ENCODE peak calls at places on chromosome 6, in eight cellular contexts. One of them, this sample, is unnamed.

GRCh38 chr6:157380779-157381561 is at the start of gene ZDHHC14:
- DNase-seq in ELR: peak; percentile 87
- DNase-seq in spleen: peak; percentile 99
- DNase-seq in colonic mucosa: peak; percentile 93
- DNase-seq in HEK293T: peak; percentile 81
- DNase-seq in progenitor cell of endocrine pancreas: peak; percentile 73
- DNase-seq in lower lobe of right lung: peak; percentile 94
- DNase-seq in T-helper 2 cell: peak; percentile 82
- DNase-seq in this sample: peak; percentile 86

GRCh38 chr6:118770835-118771234 is 119.4 kb upstream of the CEP85L start:
- DNase-seq in ELR: no peak
- DNase-seq in spleen: no peak
- DNase-seq in colonic mucosa: no peak
- DNase-seq in HEK293T: no peak
- DNase-seq in progenitor cell of endocrine pancreas: no peak
- DNase-seq in lower lobe of right lung: no peak
- DNase-seq in T-helper 2 cell: no peak
- DNase-seq in this sample: no peak

GRCh38 chr6:69624944-69625343 is 171.9 kb downstream of the LMBRD1 start:
- DNase-seq in ELR: no peak
- DNase-seq in spleen: no peak
- DNase-seq in colonic mucosa: no peak
- DNase-seq in HEK293T: no peak
- DNase-seq in progenitor cell of endocrine pancreas: no peak
- DNase-seq in lower lobe of right lung: no peak
- DNase-seq in T-helper 2 cell: no peak
- DNase-seq in this sample: no peak

GRCh38 chr6:170485159-170485558 is 67.9 kb downstream of the PSMB1 start:
- DNase-seq in ELR: no peak
- DNase-seq in spleen: no peak
- DNase-seq in colonic mucosa: no peak
- DNase-seq in HEK293T: no peak
- DNase-seq in progenitor cell of endocrine pancreas: no peak
- DNase-seq in lower lobe of right lung: no peak
- DNase-seq in T-helper 2 cell: no peak
- DNase-seq in this sample: peak; percentile 25

GRCh38 chr6:46276571-46277142 is 105.9 kb upstream of the ENPP5 start:
- DNase-seq in ELR: no peak
- DNase-seq in spleen: no peak
- DNase-seq in colonic mucosa: no peak
- DNase-seq in HEK293T: no peak
- DNase-seq in progenitor cell of endocrine pancreas: no peak
- DNase-seq in lower lobe of right lung: no peak
- DNase-seq in T-helper 2 cell: no peak
- DNase-seq in this sample: no peak

GRCh38 chr6:37625591-37626374 is 71.9 kb downstream of the MDGA1 start:
- DNase-seq in ELR: no peak
- DNase-seq in spleen: no peak
- DNase-seq in colonic mucosa: no peak
- DNase-seq in HEK293T: no peak
- DNase-seq in progenitor cell of endocrine pancreas: no peak
- DNase-seq in lower lobe of right lung: no peak
- DNase-seq in T-helper 2 cell: no peak
- DNase-seq in this sample: no peak

GRCh38 chr6:43771210-43771857 is 1.3 kb downstream of the VEGFA start:
- DNase-seq in ELR: peak; percentile 77
- DNase-seq in spleen: peak; percentile 89
- DNase-seq in colonic mucosa: peak; percentile 77
- DNase-seq in HEK293T: peak; percentile 59
- DNase-seq in progenitor cell of endocrine pancreas: peak; percentile 34
- DNase-seq in lower lobe of right lung: peak; percentile 82
- DNase-seq in T-helper 2 cell: peak; percentile 19
- DNase-seq in this sample: peak; percentile 53

GRCh38 chr6:7264041-7264440 is 49.0 kb downstream of the SSR1 start:
- DNase-seq in ELR: no peak
- DNase-seq in spleen: peak; percentile 62
- DNase-seq in colonic mucosa: no peak
- DNase-seq in HEK293T: no peak
- DNase-seq in progenitor cell of endocrine pancreas: no peak
- DNase-seq in lower lobe of right lung: no peak
- DNase-seq in T-helper 2 cell: no peak
- DNase-seq in this sample: no peak

GRCh38 chr6:152293404-152293803 is 343.8 kb downstream of the SYNE1 start:
- DNase-seq in ELR: no peak
- DNase-seq in spleen: no peak
- DNase-seq in colonic mucosa: no peak
- DNase-seq in HEK293T: no peak
- DNase-seq in progenitor cell of endocrine pancreas: no peak
- DNase-seq in lower lobe of right lung: no peak
- DNase-seq in T-helper 2 cell: no peak
- DNase-seq in this sample: no peak

GRCh38 chr6:54860132-54860531 is 13.6 kb downstream of the FAM83B start:
- DNase-seq in ELR: no peak
- DNase-seq in spleen: no peak
- DNase-seq in colonic mucosa: no peak
- DNase-seq in HEK293T: no peak
- DNase-seq in progenitor cell of endocrine pancreas: no peak
- DNase-seq in lower lobe of right lung: no peak
- DNase-seq in T-helper 2 cell: no peak
- DNase-seq in this sample: no peak

GRCh38 chr6:27604986-27605385 is 132.1 kb upstream of the ZNF184 start:
- DNase-seq in ELR: peak; percentile 62
- DNase-seq in spleen: no peak
- DNase-seq in colonic mucosa: no peak
- DNase-seq in HEK293T: peak; percentile 25
- DNase-seq in progenitor cell of endocrine pancreas: no peak
- DNase-seq in lower lobe of right lung: no peak
- DNase-seq in T-helper 2 cell: no peak
- DNase-seq in this sample: no peak

GRCh38 chr6:41370488-41371111 is 35.2 kb downstream of the NCR2 start:
- DNase-seq in ELR: peak; percentile 69
- DNase-seq in spleen: no peak
- DNase-seq in colonic mucosa: no peak
- DNase-seq in HEK293T: no peak
- DNase-seq in progenitor cell of endocrine pancreas: no peak
- DNase-seq in lower lobe of right lung: no peak
- DNase-seq in T-helper 2 cell: no peak
- DNase-seq in this sample: no peak

GRCh38 chr6:94651239-94651638 is 926.1 kb upstream of the MANEA start:
- DNase-seq in ELR: no peak
- DNase-seq in spleen: no peak
- DNase-seq in colonic mucosa: no peak
- DNase-seq in HEK293T: no peak
- DNase-seq in progenitor cell of endocrine pancreas: no peak
- DNase-seq in lower lobe of right lung: no peak
- DNase-seq in T-helper 2 cell: no peak
- DNase-seq in this sample: no peak

GRCh38 chr6:13763740-13764381 is 50.5 kb downstream of the MCUR1 start:
- DNase-seq in ELR: no peak
- DNase-seq in spleen: no peak
- DNase-seq in colonic mucosa: no peak
- DNase-seq in HEK293T: no peak
- DNase-seq in progenitor cell of endocrine pancreas: no peak
- DNase-seq in lower lobe of right lung: no peak
- DNase-seq in T-helper 2 cell: no peak
- DNase-seq in this sample: no peak

GRCh38 chr6:168341280-168341679 is 21.7 kb upstream of the DACT2 start:
- DNase-seq in ELR: no peak
- DNase-seq in spleen: no peak
- DNase-seq in colonic mucosa: no peak
- DNase-seq in HEK293T: no peak
- DNase-seq in progenitor cell of endocrine pancreas: no peak
- DNase-seq in lower lobe of right lung: no peak
- DNase-seq in T-helper 2 cell: no peak
- DNase-seq in this sample: no peak

GRCh38 chr6:41778895-41779294 is 805 bp downstream of the FRS3 start:
- DNase-seq in ELR: no peak
- DNase-seq in spleen: no peak
- DNase-seq in colonic mucosa: no peak
- DNase-seq in HEK293T: no peak
- DNase-seq in progenitor cell of endocrine pancreas: no peak
- DNase-seq in lower lobe of right lung: no peak
- DNase-seq in T-helper 2 cell: no peak
- DNase-seq in this sample: no peak

GRCh38 chr6:85641916-85642773 is 541 bp downstream of the SYNCRIP start:
- DNase-seq in ELR: peak; percentile 65
- DNase-seq in spleen: peak; percentile 95
- DNase-seq in colonic mucosa: peak; percentile 69
- DNase-seq in HEK293T: peak; percentile 22
- DNase-seq in progenitor cell of endocrine pancreas: peak; percentile 39
- DNase-seq in lower lobe of right lung: peak; percentile 88
- DNase-seq in T-helper 2 cell: peak; percentile 44
- DNase-seq in this sample: peak; percentile 73

GRCh38 chr6:13395272-13396237 is 67.2 kb upstream of the TBC1D7 start:
- DNase-seq in ELR: peak; percentile 58
- DNase-seq in spleen: no peak
- DNase-seq in colonic mucosa: peak; percentile 92
- DNase-seq in HEK293T: peak; percentile 51
- DNase-seq in progenitor cell of endocrine pancreas: no peak
- DNase-seq in lower lobe of right lung: peak; percentile 79
- DNase-seq in T-helper 2 cell: no peak
- DNase-seq in this sample: peak; percentile 73

GRCh38 chr6:134195164-134195906 is 122.6 kb downstream of the SGK1 start:
- DNase-seq in ELR: no peak
- DNase-seq in spleen: no peak
- DNase-seq in colonic mucosa: no peak
- DNase-seq in HEK293T: no peak
- DNase-seq in progenitor cell of endocrine pancreas: no peak
- DNase-seq in lower lobe of right lung: no peak
- DNase-seq in T-helper 2 cell: no peak
- DNase-seq in this sample: peak; percentile 61

GRCh38 chr6:161373905-161374451 is 100.1 kb upstream of the AGPAT4 start:
- DNase-seq in ELR: peak; percentile 77
- DNase-seq in spleen: peak; percentile 82
- DNase-seq in colonic mucosa: peak; percentile 76
- DNase-seq in HEK293T: peak; percentile 76
- DNase-seq in progenitor cell of endocrine pancreas: peak; percentile 65
- DNase-seq in lower lobe of right lung: peak; percentile 73
- DNase-seq in T-helper 2 cell: no peak
- DNase-seq in this sample: peak; percentile 71

GRCh38 chr6:39830444-39830843 is 38.3 kb downstream of the DAAM2 start:
- DNase-seq in ELR: no peak
- DNase-seq in spleen: no peak
- DNase-seq in colonic mucosa: no peak
- DNase-seq in HEK293T: no peak
- DNase-seq in progenitor cell of endocrine pancreas: no peak
- DNase-seq in lower lobe of right lung: no peak
- DNase-seq in T-helper 2 cell: no peak
- DNase-seq in this sample: no peak

GRCh38 chr6:42774201-42774600 is 7.7 kb upstream of the BICRAL start:
- DNase-seq in ELR: no peak
- DNase-seq in spleen: no peak
- DNase-seq in colonic mucosa: no peak
- DNase-seq in HEK293T: no peak
- DNase-seq in progenitor cell of endocrine pancreas: no peak
- DNase-seq in lower lobe of right lung: no peak
- DNase-seq in T-helper 2 cell: no peak
- DNase-seq in this sample: no peak

GRCh38 chr6:82248233-82248735 is 740 bp upstream of the IBTK start:
- DNase-seq in ELR: peak; percentile 70
- DNase-seq in spleen: peak; percentile 78
- DNase-seq in colonic mucosa: peak; percentile 53
- DNase-seq in HEK293T: peak; percentile 10
- DNase-seq in progenitor cell of endocrine pancreas: no peak
- DNase-seq in lower lobe of right lung: peak; percentile 64
- DNase-seq in T-helper 2 cell: no peak
- DNase-seq in this sample: no peak

GRCh38 chr6:1763411-1763810 is 153.7 kb downstream of the FOXC1 start:
- DNase-seq in ELR: no peak
- DNase-seq in spleen: no peak
- DNase-seq in colonic mucosa: no peak
- DNase-seq in HEK293T: no peak
- DNase-seq in progenitor cell of endocrine pancreas: no peak
- DNase-seq in lower lobe of right lung: no peak
- DNase-seq in T-helper 2 cell: no peak
- DNase-seq in this sample: no peak

GRCh38 chr6:130473886-130474285 is 108.1 kb downstream of the TMEM200A start:
- DNase-seq in ELR: peak; percentile 97
- DNase-seq in spleen: no peak
- DNase-seq in colonic mucosa: no peak
- DNase-seq in HEK293T: no peak
- DNase-seq in progenitor cell of endocrine pancreas: no peak
- DNase-seq in lower lobe of right lung: no peak
- DNase-seq in T-helper 2 cell: no peak
- DNase-seq in this sample: peak; percentile 12

GRCh38 chr6:105223242-105223641 is 43.4 kb upstream of the POPDC3 start:
- DNase-seq in ELR: no peak
- DNase-seq in spleen: no peak
- DNase-seq in colonic mucosa: no peak
- DNase-seq in HEK293T: no peak
- DNase-seq in progenitor cell of endocrine pancreas: no peak
- DNase-seq in lower lobe of right lung: no peak
- DNase-seq in T-helper 2 cell: no peak
- DNase-seq in this sample: no peak

GRCh38 chr6:57283096-57283495 is 34.3 kb upstream of the PRIM2 start:
- DNase-seq in ELR: no peak
- DNase-seq in spleen: no peak
- DNase-seq in colonic mucosa: no peak
- DNase-seq in HEK293T: no peak
- DNase-seq in progenitor cell of endocrine pancreas: no peak
- DNase-seq in lower lobe of right lung: no peak
- DNase-seq in T-helper 2 cell: no peak
- DNase-seq in this sample: no peak

GRCh38 chr6:84635081-84635745 is 129.2 kb downstream of the TBX18 start:
- DNase-seq in ELR: peak; percentile 57
- DNase-seq in spleen: no peak
- DNase-seq in colonic mucosa: no peak
- DNase-seq in HEK293T: no peak
- DNase-seq in progenitor cell of endocrine pancreas: no peak
- DNase-seq in lower lobe of right lung: no peak
- DNase-seq in T-helper 2 cell: no peak
- DNase-seq in this sample: peak; percentile 90

GRCh38 chr6:136524339-136524935 is 25.8 kb downstream of the MAP7 start:
- DNase-seq in ELR: no peak
- DNase-seq in spleen: no peak
- DNase-seq in colonic mucosa: no peak
- DNase-seq in HEK293T: no peak
- DNase-seq in progenitor cell of endocrine pancreas: no peak
- DNase-seq in lower lobe of right lung: no peak
- DNase-seq in T-helper 2 cell: no peak
- DNase-seq in this sample: no peak

GRCh38 chr6:100276311-100277057 is 188.2 kb downstream of the SIM1 start:
- DNase-seq in ELR: no peak
- DNase-seq in spleen: no peak
- DNase-seq in colonic mucosa: no peak
- DNase-seq in HEK293T: no peak
- DNase-seq in progenitor cell of endocrine pancreas: no peak
- DNase-seq in lower lobe of right lung: no peak
- DNase-seq in T-helper 2 cell: no peak
- DNase-seq in this sample: no peak

GRCh38 chr6:168238159-168238887 is 81.3 kb downstream of the DACT2 start:
- DNase-seq in ELR: no peak
- DNase-seq in spleen: no peak
- DNase-seq in colonic mucosa: no peak
- DNase-seq in HEK293T: no peak
- DNase-seq in progenitor cell of endocrine pancreas: no peak
- DNase-seq in lower lobe of right lung: no peak
- DNase-seq in T-helper 2 cell: no peak
- DNase-seq in this sample: peak; percentile 80

This sample was measured in cardiac muscle cell.